ENCODE peak calls at places on chromosomes 2 and 18, in ten cellular contexts. R is GM23248; I is astrocyte; C is Peyer's patch; F is vagina; B is fibroblast of lung; H is neural progenitor cell; Y is CD8-positive, alpha-beta T cell; V is aorta; W is small intestine. Q is an unnamed sample. For H3K4me1, the result is how much of the 10 kb centered on the place peaks cover.

GRCh38 chr2:98875081-98875728 is 60.8 kb downstream of the CRACDL start:
- DNase-seq in R (no peak), I (no peak), C (no peak), F (no peak), B (no peak), H (no peak), Y (no peak), V (no peak), W (no peak), Q (no peak)

GRCh38 chr2:159971365-159972122 is 90.9 kb downstream of the PLA2R1 start:
- DNase-seq in R (no peak), I (no peak), C (no peak), F (no peak), B (no peak), H (no peak), Y (no peak), V (no peak), W (no peak), Q (no peak)

GRCh38 chr18:3605562-3606443 is 155.8 kb downstream of the TGIF1 start:
- DNase-seq in R (peak), I (peak), C (peak), F (no peak), B (peak), H (peak), Y (no peak), V (no peak), W (peak), Q (peak)

GRCh38 chr2:66481100-66481549 is 46.2 kb downstream of the MEIS1 start:
- DNase-seq in R (peak), I (peak), C (no peak), F (no peak), B (peak), H (peak), Y (no peak), V (no peak), W (peak), Q (no peak)

GRCh38 chr2:121233486-121234110 is 51.4 kb downstream of the TFCP2L1 start:
- DNase-seq in R (no peak), I (no peak), C (no peak), F (no peak), B (no peak), H (no peak), Y (no peak), V (peak), W (no peak), Q (no peak)

GRCh38 chr18:28995319-28995718 is 818.4 kb upstream of the CDH2 start:
- DNase-seq in R (no peak), I (no peak), C (no peak), F (no peak), B (no peak), H (no peak), Y (no peak), V (no peak), W (no peak), Q (no peak)

GRCh38 chr18:37397814-37398213 is 167.8 kb downstream of the CELF4 start:
- DNase-seq in R (no peak), I (no peak), C (no peak), F (no peak), B (no peak), H (no peak), Y (no peak), V (no peak), W (no peak), Q (no peak)

GRCh38 chr2:29317077-29317517 is 201.9 kb downstream of the CLIP4 start:
- DNase-seq in R (peak), I (peak), C (no peak), F (no peak), B (peak), H (no peak), Y (no peak), V (no peak), W (no peak), Q (no peak)

GRCh38 chr2:239154971-239155805 is 245.6 kb downstream of the HDAC4 start:
- DNase-seq in R (no peak), I (no peak), C (peak), F (no peak), B (no peak), H (no peak), Y (no peak), V (peak), W (no peak), Q (no peak)

GRCh38 chr2:227335713-227336112 is 10.7 kb downstream of the MFF start:
- DNase-seq in R (no peak), I (no peak), C (no peak), F (no peak), B (no peak), H (no peak), Y (no peak), V (no peak), W (no peak), Q (no peak)

GRCh38 chr2:218733615-218734021 is 23.0 kb downstream of the TTLL4 start:
- DNase-seq in R (peak), I (peak), C (peak), F (no peak), B (peak), H (no peak), Y (no peak), V (no peak), W (no peak), Q (no peak)

GRCh38 chr18:9753863-9754262 is 45.8 kb downstream of the RAB31 start:
- DNase-seq in R (peak), I (peak), C (no peak), F (peak), B (peak), H (no peak), Y (no peak), V (no peak), W (no peak), Q (no peak)
- H3K4me1 ChIP-seq in R (under half), I (under half), C (under half), F (under half), B (under half), H (under half), Y (under half), V (under half), W (under half), Q (under half)

DNA sequence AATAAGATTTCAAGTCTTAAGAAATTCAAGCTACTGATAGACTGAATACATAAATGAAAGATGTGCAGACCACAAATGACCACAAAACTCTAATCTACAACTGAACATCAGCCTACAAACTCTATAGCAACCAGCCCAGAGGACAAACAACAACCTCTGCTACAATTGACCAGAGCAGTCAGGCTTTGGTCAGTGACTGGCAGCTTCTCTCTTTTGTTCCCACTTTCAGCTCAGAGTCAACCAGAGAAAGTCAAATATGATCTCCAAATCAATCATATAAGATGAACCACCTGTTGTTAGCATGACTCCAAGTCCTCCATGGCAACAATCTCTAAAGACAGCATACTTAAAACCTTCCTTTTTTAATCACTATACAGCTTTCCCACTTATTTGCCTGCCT is 996.2 kb downstream of the SUCLG1 start:
- DNase-seq in R (no peak), I (no peak), C (no peak), F (no peak), B (no peak), H (no peak), Y (no peak), V (no peak), W (no peak), Q (no peak)
- H3K4me1 ChIP-seq in R (under half), I (under half), C (under half), F (under half), B (under half), H (under half), Y (under half), V (under half), W (under half), Q (under half)

GRCh38 chr2:230793573-230794359 is 71.0 kb upstream of the ITM2C start:
- DNase-seq in R (peak), I (peak), C (peak), F (no peak), B (peak), H (no peak), Y (peak), V (peak), W (peak), Q (peak)
- H3K4me1 ChIP-seq in R (half or more), I (under half), C (under half), F (half or more), B (under half), H (under half), Y (under half), V (under half), W (under half), Q (under half)

GRCh38 chr2:201129044-201129505 is 13.1 kb downstream of the CFLAR start:
- DNase-seq in R (peak), I (peak), C (no peak), F (no peak), B (peak), H (no peak), Y (no peak), V (no peak), W (peak), Q (no peak)
- H3K4me1 ChIP-seq in R (half or more), I (half or more), C (half or more), F (half or more), B (under half), H (under half), Y (half or more), V (under half), W (under half), Q (half or more)

GRCh38 chr2:36569267-36569860 is 28.6 kb downstream of the FEZ2 start:
- DNase-seq in R (peak), I (no peak), C (no peak), F (no peak), B (no peak), H (no peak), Y (no peak), V (no peak), W (no peak), Q (no peak)
- H3K4me1 ChIP-seq in R (under half), I (under half), C (under half), F (under half), B (under half), H (under half), Y (under half), V (under half), W (under half), Q (under half)

DNA sequence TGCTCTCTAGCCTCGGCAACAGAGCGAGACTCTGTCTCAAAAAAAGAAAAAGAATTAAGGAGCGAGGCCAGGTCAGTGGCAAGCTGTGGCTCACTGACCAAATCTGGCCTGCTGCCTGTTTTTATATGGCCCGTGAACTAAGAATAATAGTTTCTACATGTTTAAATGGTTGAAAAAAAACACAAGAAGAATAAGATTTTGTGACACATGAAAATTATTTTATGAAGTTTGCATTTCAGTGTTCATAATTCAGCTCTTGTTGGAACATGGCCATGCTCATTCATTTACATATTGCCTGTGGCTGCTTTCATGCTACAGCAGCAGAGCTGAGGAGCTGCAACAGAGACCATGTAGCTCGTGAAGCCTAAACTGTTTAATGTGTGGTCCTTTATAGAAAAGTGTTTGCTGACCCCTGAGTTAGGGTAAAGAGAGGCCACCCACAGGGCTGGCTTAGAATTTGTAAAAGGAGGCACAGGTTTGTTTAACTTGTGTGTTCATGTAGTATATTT is 59.5 kb downstream of the MFSD6 start:
- DNase-seq in R (peak), I (peak), C (no peak), F (no peak), B (peak), H (peak), Y (no peak), V (no peak), W (no peak), Q (no peak)
- H3K4me1 ChIP-seq in R (under half), I (under half), C (under half), F (half or more), B (under half), H (under half), Y (under half), V (under half), W (under half), Q (under half)

DNA sequence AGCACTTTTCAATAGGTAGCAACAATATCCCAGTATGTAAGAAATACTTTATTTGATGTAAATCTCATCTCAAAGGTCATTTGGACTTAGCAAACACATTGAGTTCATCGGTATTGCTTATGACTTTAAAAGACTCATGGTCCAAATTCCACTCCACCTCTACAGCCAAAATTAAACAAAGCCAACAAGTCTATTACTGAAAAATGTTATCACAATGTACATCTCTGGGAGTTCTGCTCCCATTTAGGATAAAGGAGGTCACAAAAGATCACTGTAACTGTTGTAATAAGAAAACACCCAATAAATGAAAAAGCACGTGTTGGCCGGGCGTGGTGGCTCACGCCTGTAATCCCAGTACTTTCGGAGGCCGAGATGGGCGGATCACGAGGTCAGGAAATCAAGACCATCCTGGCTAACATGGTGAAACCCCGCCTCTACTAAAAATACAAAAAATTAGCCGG is 50.0 kb downstream of the ESCO1 start:
- DNase-seq in R (no peak), I (no peak), C (no peak), F (no peak), B (no peak), H (no peak), Y (no peak), V (no peak), W (peak), Q (no peak)
- H3K4me1 ChIP-seq in R (under half), I (under half), C (under half), F (under half), B (under half), H (under half), Y (under half), V (under half), W (under half), Q (under half)

GRCh38 chr2:30584116-30584515 is 137.1 kb downstream of the LCLAT1 start:
- DNase-seq in R (no peak), I (no peak), C (no peak), F (no peak), B (no peak), H (no peak), Y (no peak), V (no peak), W (no peak), Q (no peak)
- H3K4me1 ChIP-seq in R (under half), I (under half), C (under half), F (under half), B (under half), H (under half), Y (under half), V (under half), W (under half), Q (under half)

DNA sequence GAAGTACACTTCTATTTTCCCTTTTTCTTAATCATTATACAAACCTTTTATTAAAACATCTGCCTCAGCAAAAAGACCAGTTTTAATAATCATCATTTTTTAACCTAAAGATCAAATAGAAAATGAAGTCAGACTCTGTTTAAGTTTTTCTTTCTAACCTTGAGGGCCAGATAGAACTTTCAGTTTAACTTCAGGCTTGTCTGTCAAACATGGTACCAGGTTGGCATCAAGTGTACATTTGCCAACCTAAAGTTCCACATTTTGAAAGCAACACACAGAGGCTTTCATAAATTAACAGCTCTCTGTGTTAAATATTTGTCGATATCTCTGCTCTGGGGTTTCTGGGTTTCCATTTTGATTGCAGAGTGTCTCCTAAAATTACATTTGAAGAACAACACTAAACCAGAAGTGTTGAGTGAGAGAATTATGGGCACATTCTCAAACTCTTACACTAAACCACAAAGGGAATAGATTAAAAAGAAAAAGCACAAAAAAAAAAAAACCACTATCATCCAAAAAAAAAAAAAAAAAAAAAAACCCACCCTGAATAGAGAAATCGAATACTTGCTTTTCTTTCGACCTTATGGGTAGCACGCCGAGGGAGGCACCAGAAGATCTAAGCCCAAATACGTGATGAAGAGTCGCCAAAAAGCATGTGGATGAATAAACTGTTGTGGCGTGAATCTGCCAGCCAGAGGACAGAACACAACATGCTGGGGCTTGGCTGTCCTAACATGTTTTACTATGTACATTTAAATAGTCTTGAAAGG is 166.2 kb downstream of the TCF4 start:
- DNase-seq in R (peak), I (peak), C (no peak), F (no peak), B (peak), H (no peak), Y (no peak), V (no peak), W (no peak), Q (no peak)
- H3K4me1 ChIP-seq in R (under half), I (under half), C (under half), F (under half), B (under half), H (half or more), Y (under half), V (under half), W (under half), Q (under half)